ENCODE peak calls at places on chromosome 18, in five cellular contexts. D is H1, M is PC-3, S is NT2/D1, L is fibroblast of lung. I is an unnamed sample.

GRCh38 chr18:45602926-45603325 is 12.3 kb upstream of the SLC14A2 start:
- DNase-seq in L (no peak), M (peak), S (no peak), D (no peak), I (no peak)

GRCh38 chr18:49960376-49960775 is 147.0 kb upstream of the ACAA2 start:
- DNase-seq in M (no peak), S (no peak), L (no peak), D (no peak), I (no peak)

GRCh38 chr18:29028560-29028959 is 851.6 kb upstream of the CDH2 start:
- DNase-seq in L (no peak), D (no peak), S (no peak), M (no peak), I (no peak)

GRCh38 chr18:64807560-64807959 is 658.7 kb upstream of the LINC00305 start:
- DNase-seq in M (no peak), S (no peak), L (no peak), D (no peak), I (no peak)

GRCh38 chr18:77131652-77132368 is 773 bp downstream of the MBP start:
- DNase-seq in L (no peak), S (no peak), M (peak), D (no peak), I (peak)

GRCh38 chr18:69172046-69172445 is 228.6 kb upstream of the DOK6 start:
- DNase-seq in L (no peak), M (peak), S (no peak), D (no peak), I (no peak)

GRCh38 chr18:69898241-69898861 is 49.3 kb downstream of the CD226 start:
- DNase-seq in D (no peak), M (no peak), L (no peak), S (no peak), I (no peak)

GRCh38 chr18:68791801-68792200 is 6.1 kb upstream of the CCDC102B start:
- DNase-seq in L (peak), S (no peak), D (no peak), M (no peak), I (no peak)

GRCh38 chr18:9422816-9423519 is 52.3 kb upstream of the RALBP1 start:
- DNase-seq in S (no peak), D (no peak), M (peak), L (no peak), I (no peak)

GRCh38 chr18:3538456-3538855 is 88.5 kb downstream of the TGIF1 start:
- DNase-seq in D (no peak), L (peak), S (no peak), M (no peak), I (no peak)

GRCh38 chr18:23422751-23423418 is 30.2 kb upstream of the RIOK3 start:
- DNase-seq in L (peak), M (peak), D (peak), S (no peak), I (no peak)
- H3K9ac ChIP-seq in L (no peak), M (no peak), D (no peak), S (no peak), I (no peak)

GRCh38 chr18:12271376-12272235 is 17.4 kb downstream of the CIDEA start:
- DNase-seq in S (peak), D (peak), M (peak), L (peak), I (peak)
- H3K9ac ChIP-seq in S (peak), D (peak), M (peak), L (peak), I (no peak)

GRCh38 chr18:65988371-65988770 is 237.6 kb downstream of the CDH7 start:
- DNase-seq in L (no peak), M (no peak), S (no peak), D (no peak), I (no peak)
- H3K9ac ChIP-seq in L (no peak), M (no peak), S (no peak), D (no peak), I (no peak)

GRCh38 chr18:58990720-58991119 is 126.0 kb downstream of the ZNF532 start:
- DNase-seq in S (no peak), L (no peak), M (no peak), D (no peak), I (no peak)

GRCh38 chr18:58993260-58993659 is 128.6 kb downstream of the ZNF532 start:
- DNase-seq in L (peak), D (no peak), S (no peak), M (peak), I (no peak)

GRCh38 chr18:58991127-58991798 is 126.6 kb downstream of the ZNF532 start:
- DNase-seq in M (peak), S (no peak), D (no peak), L (peak), I (no peak)

GRCh38 chr18:58995663-58996062 is 131.0 kb downstream of the ZNF532 start:
- DNase-seq in M (no peak), D (peak), L (no peak), S (no peak), I (no peak)

GRCh38 chr18:58992301-58993231 is 127.9 kb downstream of the ZNF532 start:
- DNase-seq in D (peak), M (no peak), S (no peak), L (peak), I (no peak)
- H3K9ac ChIP-seq in D (no peak), M (peak), S (no peak), L (no peak), I (no peak)

GRCh38 chr18:32918692-32919250 is 145.9 kb upstream of the KLHL14 start:
- DNase-seq in M (no peak), D (no peak), S (no peak), L (no peak), I (no peak)
- H3K9ac ChIP-seq in M (no peak), D (no peak), S (no peak), L (no peak), I (no peak)

DNA sequence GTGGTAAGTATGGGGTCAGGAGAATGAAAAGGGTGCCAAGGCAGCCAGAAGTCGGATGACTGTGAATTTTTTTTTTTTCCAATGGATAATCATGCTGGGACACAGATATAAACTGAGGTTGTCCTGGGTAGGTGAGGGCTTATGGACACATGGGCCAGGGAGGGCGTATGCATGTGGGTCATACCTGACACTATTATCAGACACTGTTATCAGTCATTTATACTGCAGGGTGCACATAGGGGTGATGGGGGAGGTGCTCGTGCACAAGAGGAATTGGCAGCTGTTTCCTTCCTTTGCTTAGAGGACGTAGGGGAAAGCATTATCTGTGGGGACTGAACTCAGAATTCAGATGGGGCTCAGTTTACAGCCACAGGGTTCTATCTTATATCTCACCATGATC is 10.1 kb downstream of the CTIF start:
- DNase-seq in L (no peak), S (no peak), D (no peak), M (no peak), I (no peak)
- H3K9ac ChIP-seq in L (no peak), S (no peak), D (no peak), M (no peak), I (no peak)

GRCh38 chr18:79963658-79964329 is 649 bp upstream of the HSBP1L1 start:
- DNase-seq in L (no peak), D (no peak), M (no peak), S (no peak), I (no peak)
- H3K9ac ChIP-seq in L (no peak), D (no peak), M (peak), S (peak), I (no peak)

GRCh38 chr18:7754258-7754657 is 187.1 kb downstream of the PTPRM start:
- DNase-seq in D (no peak), S (no peak), L (no peak), M (peak), I (no peak)
- H3K9ac ChIP-seq in D (no peak), S (no peak), L (no peak), M (no peak), I (no peak)

DNA sequence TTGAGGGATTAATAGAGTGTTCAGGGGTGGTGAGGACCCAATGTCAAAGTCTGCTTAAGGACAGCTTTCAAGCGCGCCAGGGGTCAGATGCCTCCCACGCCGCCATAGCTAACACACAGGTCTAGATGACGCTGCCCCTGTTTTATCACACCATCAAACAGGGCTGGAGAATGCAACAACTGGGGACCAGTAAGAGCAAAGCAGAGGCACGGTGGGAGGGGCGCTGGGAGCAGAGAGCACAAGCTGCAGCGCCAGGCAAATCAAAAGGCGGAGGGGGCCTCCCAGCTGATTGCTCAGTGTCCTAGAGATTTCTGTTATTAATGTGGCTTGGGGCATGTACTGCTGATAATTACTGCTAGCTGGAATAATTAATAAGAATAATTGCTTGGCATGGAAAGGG is 104.3 kb upstream of the ZNF521 start:
- DNase-seq in D (no peak), L (no peak), S (no peak), M (no peak), I (no peak)
- H3K9ac ChIP-seq in D (no peak), L (no peak), S (no peak), M (no peak), I (no peak)

DNA sequence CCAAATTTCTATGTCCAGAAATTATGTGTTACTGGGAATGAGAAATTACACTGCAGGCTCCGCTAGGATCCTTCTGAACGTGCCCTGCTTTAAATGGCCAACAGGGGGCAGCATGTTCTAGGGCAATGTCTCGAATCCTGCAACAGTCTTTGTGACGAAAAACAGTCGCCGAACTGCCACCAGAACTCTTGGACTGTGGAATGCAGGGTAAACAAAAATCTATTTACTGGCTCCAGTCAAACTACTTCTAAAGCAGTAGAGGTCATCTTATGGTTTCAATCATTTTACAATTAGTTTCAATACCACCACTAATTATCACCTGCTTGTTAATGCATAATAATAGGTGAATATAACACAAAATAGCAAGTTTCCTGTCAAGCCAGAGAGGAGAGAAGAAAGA is 9.8 kb upstream of the ZNF397 start:
- DNase-seq in D (peak), L (peak), M (peak), S (peak), I (peak)
- H3K9ac ChIP-seq in D (no peak), L (no peak), M (no peak), S (no peak), I (no peak)

I was measured in neural progenitor cell.